ENCODE peak calls at places on chromosomes 16 and 17, in four cellular contexts. B is HepG2, Y is K562, C is GM12878. I is an unnamed sample.

GRCh38 chr17:62968445-62968923 is 2.4 kb downstream of the TANC2 start:
- DNase-seq in B (peak), C (peak), Y (peak), I (peak)

GRCh38 chr16:10862432-10862831 is 14.6 kb upstream of the CIITA start:
- DNase-seq in B (no peak), Y (no peak), C (no peak), I (no peak)

GRCh38 chr16:22296225-22297113 is 740 bp upstream of the POLR3E start:
- DNase-seq in Y (peak), B (peak), C (peak), I (no peak)

GRCh38 chr17:45223541-45224528 is 2.1 kb downstream of the FMNL1 start:
- DNase-seq in C (no peak), Y (no peak), B (no peak), I (no peak)

GRCh38 chr16:1537763-1538289 is 4.4 kb downstream of the TMEM204 start:
- DNase-seq in B (no peak), Y (no peak), C (no peak), I (no peak)

GRCh38 chr17:332558-333322 is 19.9 kb downstream of the RPH3AL start:
- DNase-seq in Y (no peak), C (no peak), B (no peak), I (no peak)

GRCh38 chr17:9274119-9274445 is 252.8 kb downstream of the NTN1 start:
- DNase-seq in C (no peak), Y (no peak), B (no peak), I (no peak)

GRCh38 chr16:23504076-23504452 is 6.2 kb downstream of the GGA2 start:
- DNase-seq in B (no peak), C (no peak), Y (no peak), I (no peak)

GRCh38 chr17:15270628-15271381 is 5.7 kb upstream of the PMP22 start:
- DNase-seq in C (no peak), Y (no peak), B (no peak), I (no peak)

GRCh38 chr16:49470550-49470949 is 96.9 kb downstream of the C16orf78 start:
- DNase-seq in Y (no peak), C (no peak), B (no peak), I (no peak)

GRCh38 chr17:38877130-38877851 is 7.4 kb downstream of the LASP1 start:
- DNase-seq in B (no peak), C (no peak), Y (no peak), I (no peak)

GRCh38 chr16:66004706-66005105 is 361.8 kb upstream of the CDH5 start:
- DNase-seq in C (no peak), Y (no peak), B (no peak), I (no peak)

GRCh38 chr17:72467841-72468653 is 347.2 kb downstream of the SOX9 start:
- DNase-seq in Y (no peak), B (no peak), C (no peak), I (no peak)

GRCh38 chr17:2087597-2088211 is 32.8 kb downstream of the HIC1 start:
- DNase-seq in C (peak), Y (peak), B (no peak), I (no peak)

GRCh38 chr16:89562939-89563338 is 2.5 kb downstream of the RPL13 start:
- DNase-seq in Y (no peak), B (no peak), C (no peak), I (no peak)

GRCh38 chr16:57757326-57757786 is 21.8 kb downstream of the KATNB1 start:
- DNase-seq in C (no peak), Y (peak), B (peak), I (peak)

GRCh38 chr17:72125226-72125651 is 4.4 kb downstream of the SOX9 start:
- DNase-seq in Y (no peak), C (no peak), B (peak), I (no peak)

GRCh38 chr17:66040402-66040801 is 151.5 kb downstream of the CEP112 start:
- DNase-seq in B (peak), Y (no peak), C (no peak), I (no peak)

GRCh38 chr17:45702666-45703266 is 81.4 kb upstream of the CRHR1 start:
- DNase-seq in B (no peak), C (no peak), Y (no peak), I (peak)

GRCh38 chr17:12536021-12536420 is 129.7 kb upstream of the MYOCD start:
- DNase-seq in B (no peak), C (no peak), Y (no peak), I (no peak)

GRCh38 chr17:79936661-79937434 is 97.6 kb upstream of the CBX4 start:
- DNase-seq in B (no peak), C (no peak), Y (no peak), I (no peak)

GRCh38 chr17:17648762-17649161 is 32.5 kb upstream of the RAI1 start:
- DNase-seq in Y (no peak), B (no peak), C (no peak), I (no peak)

GRCh38 chr16:3144331-3144881 is 9.6 kb downstream of the ZNF213 start:
- DNase-seq in B (no peak), Y (no peak), C (no peak), I (no peak)

GRCh38 chr17:10061131-10061581 is 137.2 kb downstream of the GAS7 start:
- DNase-seq in Y (no peak), C (no peak), B (no peak), I (no peak)

GRCh38 chr16:191783-192294 is 11.6 kb downstream of the HBQ1 start:
- DNase-seq in C (no peak), B (no peak), Y (no peak), I (no peak)

GRCh38 chr17:72538921-72539352 is 418.1 kb downstream of the SOX9 start:
- DNase-seq in Y (no peak), C (no peak), B (no peak), I (no peak)

GRCh38 chr16:62041401-62041800 is 5.2 kb upstream of the CDH8 start:
- DNase-seq in C (no peak), B (peak), Y (peak), I (peak)

GRCh38 chr17:50301891-50302584 is 27.8 kb downstream of the TMEM92 start:
- DNase-seq in B (no peak), Y (no peak), C (no peak), I (no peak)
- TF ChIP-seq FOXK2 in B (no peak), Y (no peak), C (no peak), I (no peak)

DNA sequence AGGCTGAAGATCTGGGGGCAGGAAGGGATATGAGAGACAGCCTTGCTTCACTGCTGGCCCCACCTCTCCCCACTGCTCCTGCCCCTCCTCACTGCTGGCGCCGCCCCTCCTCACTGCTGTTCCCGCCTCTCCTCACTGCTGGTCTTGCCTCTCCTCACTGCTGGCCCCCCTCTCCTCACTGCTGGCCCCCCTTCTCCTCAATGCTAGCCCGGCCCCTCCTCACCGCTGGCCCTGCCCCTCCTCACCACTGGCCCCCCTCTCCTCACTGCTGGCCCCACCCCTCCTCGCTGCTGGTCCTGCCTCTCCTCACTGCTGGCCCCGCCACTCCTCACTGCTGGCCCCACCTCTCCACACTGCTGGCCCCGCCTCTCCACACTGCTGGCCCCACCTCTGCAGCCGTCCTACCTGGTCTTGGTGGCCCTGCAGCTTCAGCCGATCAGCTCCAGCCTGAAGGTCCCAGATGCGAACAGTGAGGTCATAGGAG is 9.5 kb upstream of the PAM16 start:
- DNase-seq in Y (peak), C (no peak), B (no peak), I (no peak)
- TF ChIP-seq FOXK2 in Y (no peak), C (no peak), B (no peak), I (no peak)

DNA sequence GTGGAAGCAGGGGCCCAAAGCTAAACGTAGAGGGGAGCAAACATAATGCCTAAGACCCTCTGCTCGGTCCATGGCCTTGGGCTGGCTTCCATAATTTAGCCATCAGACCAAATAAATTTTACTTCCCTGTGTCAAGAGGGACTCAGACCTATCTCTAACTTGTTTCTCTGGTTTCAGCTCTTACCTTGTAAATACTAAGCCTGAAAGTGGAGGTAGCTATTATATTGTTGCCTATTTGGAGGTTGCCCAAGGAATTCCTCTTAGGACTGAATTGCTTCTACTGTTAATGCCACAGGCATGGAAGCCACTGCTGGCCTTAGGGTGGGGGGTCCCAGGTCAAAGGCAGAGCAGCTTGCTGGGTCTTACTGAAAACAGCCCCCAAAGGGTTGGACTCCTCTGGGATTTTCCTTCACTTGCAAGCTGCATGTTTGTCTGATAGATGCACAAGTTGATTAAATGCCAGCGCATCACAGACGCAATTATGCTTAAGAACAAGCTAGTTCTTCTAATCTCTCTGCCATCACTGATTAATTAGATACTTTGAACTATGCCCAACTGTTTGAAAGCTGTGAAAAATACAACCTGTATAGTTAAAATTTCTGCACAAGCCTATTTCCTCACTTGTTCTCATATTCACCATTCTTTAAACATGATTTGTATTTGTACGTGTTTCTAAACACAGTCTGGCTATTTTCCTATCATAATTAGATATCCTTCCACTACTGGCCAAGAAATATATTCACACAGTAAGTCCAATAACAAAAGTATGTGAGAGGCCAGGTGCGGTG is 67.9 kb upstream of the HAS3 start:
- DNase-seq in B (no peak), Y (no peak), C (no peak), I (no peak)
- TF ChIP-seq FOXK2 in B (no peak), Y (no peak), C (no peak), I (no peak)

DNA sequence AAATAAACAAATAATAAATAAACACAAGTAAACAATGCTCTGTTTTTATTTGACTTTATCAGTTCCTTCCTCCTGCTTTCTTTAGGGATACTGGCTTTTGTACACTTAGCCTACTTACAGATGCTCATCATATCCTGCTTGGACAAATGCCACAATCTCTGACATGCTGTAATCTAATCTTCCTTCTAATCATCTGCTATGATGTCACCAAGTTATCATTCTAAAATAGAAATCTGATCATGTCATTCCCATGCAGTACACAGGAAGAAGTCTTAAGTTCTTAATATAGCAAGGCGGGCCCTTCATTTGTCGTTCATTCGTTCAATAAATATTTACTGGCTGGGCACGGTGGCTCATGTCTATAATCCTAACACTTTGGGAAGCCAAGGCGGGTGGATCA is 9.1 kb upstream of the UBB start:
- DNase-seq in B (no peak), Y (no peak), C (no peak), I (no peak)
- TF ChIP-seq FOXK2 in B (no peak), Y (no peak), C (no peak), I (no peak)

GRCh38 chr17:21173543-21173942 is 40.4 kb downstream of the TMEM11 start:
- DNase-seq in Y (no peak), C (no peak), B (no peak), I (no peak)

GRCh38 chr17:21176996-21177395 is 37.0 kb downstream of the TMEM11 start:
- DNase-seq in B (no peak), C (no peak), Y (no peak), I (peak)

GRCh38 chr17:21171970-21172510 is 41.9 kb downstream of the TMEM11 start:
- DNase-seq in C (no peak), B (no peak), Y (no peak), I (no peak)

GRCh38 chr17:21174186-21174585 is 39.8 kb downstream of the TMEM11 start:
- DNase-seq in B (no peak), Y (no peak), C (no peak), I (no peak)

GRCh38 chr17:21174719-21175118 is 39.2 kb downstream of the TMEM11 start:
- DNase-seq in Y (no peak), C (no peak), B (no peak), I (no peak)
- TF ChIP-seq FOXK2 in Y (no peak), C (no peak), B (no peak), I (no peak)

DNA sequence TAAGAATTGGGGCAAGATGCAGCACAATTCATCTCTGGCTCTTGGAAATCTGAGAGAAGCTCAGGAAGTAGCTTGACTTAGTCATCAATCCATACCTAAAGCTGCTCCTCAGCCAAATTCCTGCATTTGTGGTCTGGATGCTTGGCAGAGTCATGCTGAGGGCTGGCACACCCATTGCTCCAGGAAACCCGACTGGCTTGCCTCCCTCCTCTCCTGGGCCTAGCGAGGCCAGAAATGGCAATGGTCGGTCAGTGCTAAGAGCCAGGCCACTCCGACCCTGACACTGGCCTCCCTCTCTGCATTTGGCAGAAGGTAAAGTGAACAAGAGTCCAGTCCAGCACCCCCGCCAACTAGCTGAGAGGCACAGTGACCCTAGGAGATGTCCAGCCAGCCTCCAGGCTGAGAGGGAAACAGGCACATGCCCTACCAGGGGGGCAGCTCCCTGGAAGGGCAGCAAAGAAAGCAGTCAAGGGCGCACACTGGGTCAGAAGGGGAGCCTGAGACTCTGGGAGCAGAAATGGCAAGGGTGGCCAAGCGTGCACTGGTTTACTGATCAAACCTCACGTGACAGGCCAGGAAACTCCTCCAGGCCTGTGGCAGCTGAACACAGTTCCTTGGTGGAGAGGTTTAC is 10.0 kb downstream of the POLDIP2 start:
- DNase-seq in Y (no peak), B (no peak), C (no peak), I (no peak)
- TF ChIP-seq FOXK2 in Y (no peak), B (no peak), C (no peak), I (no peak)

GRCh38 chr16:7524419-7524818 is 191.8 kb downstream of the RBFOX1 start:
- DNase-seq in Y (no peak), B (no peak), C (no peak), I (no peak)
- TF ChIP-seq FOXK2 in Y (no peak), B (no peak), C (no peak), I (no peak)

DNA sequence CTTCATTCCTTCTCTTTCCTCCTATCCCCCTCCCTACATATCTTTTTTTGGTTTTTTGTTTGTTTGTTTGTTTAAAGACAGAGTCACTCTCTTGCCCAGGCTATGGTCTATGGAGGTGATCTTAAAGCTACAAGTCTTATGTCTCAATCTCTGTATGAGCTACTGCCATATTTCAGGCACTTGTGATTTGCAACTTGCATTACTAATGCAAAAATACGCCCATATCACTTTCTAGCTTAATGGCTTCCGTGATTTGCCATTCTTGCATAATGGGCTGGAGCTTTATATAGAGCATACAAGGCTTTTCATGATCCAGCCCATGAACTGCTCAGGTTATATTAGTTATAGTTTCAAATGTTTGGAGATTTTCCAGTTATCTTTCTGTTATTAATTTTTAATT is 7.5 kb downstream of the CFAP97D1 start:
- DNase-seq in B (no peak), C (no peak), Y (no peak), I (no peak)
- TF ChIP-seq FOXK2 in B (no peak), C (no peak), Y (no peak), I (no peak)

GRCh38 chr16:5634781-5635180 is 537.2 kb upstream of the EEF2KMT start:
- DNase-seq in C (no peak), B (no peak), Y (peak), I (no peak)
- TF ChIP-seq FOXK2 in C (no peak), B (no peak), Y (no peak), I (no peak)

GRCh38 chr17:58576679-58577367 is 62.4 kb upstream of the MTMR4 start:
- DNase-seq in B (peak), C (no peak), Y (peak), I (no peak)
- TF ChIP-seq FOXK2 in B (no peak), C (no peak), Y (no peak), I (no peak)

I was measured in HEK293T.